ENCODE peak calls at places on chromosomes 3 and 15, in six cellular contexts. One of them, this sample, is unnamed.

GRCh38 chr3:141992512-141992911 is 116.1 kb downstream of the ATP1B3 start:
- DNase-seq in GM13976: peak; percentile 32
- DNase-seq in Panc1: no peak
- DNase-seq in T-helper 9 cell: no peak
- DNase-seq in breast epithelium: no peak
- DNase-seq in fibroblast of the aortic adventitia: no peak
- DNase-seq in this sample: peak; percentile 35

GRCh38 chr15:100168787-100169186 is 173.0 kb downstream of the ADAMTS17 start:
- DNase-seq in GM13976: no peak
- DNase-seq in fibroblast of the aortic adventitia: no peak
- DNase-seq in breast epithelium: no peak
- DNase-seq in T-helper 9 cell: no peak
- DNase-seq in Panc1: no peak
- DNase-seq in this sample: no peak

GRCh38 chr15:57217716-57218598 is 158.3 kb upstream of the CGNL1 start:
- DNase-seq in GM13976: no peak
- DNase-seq in breast epithelium: no peak
- DNase-seq in T-helper 9 cell: no peak
- DNase-seq in fibroblast of the aortic adventitia: peak; percentile 25
- DNase-seq in Panc1: no peak
- DNase-seq in this sample: no peak

GRCh38 chr15:26628879-26629529 is 143.9 kb downstream of the GABRB3 start:
- DNase-seq in GM13976: no peak
- DNase-seq in breast epithelium: peak; percentile 69
- DNase-seq in Panc1: no peak
- DNase-seq in T-helper 9 cell: no peak
- DNase-seq in fibroblast of the aortic adventitia: peak; percentile 26
- DNase-seq in this sample: no peak

GRCh38 chr3:17153209-17153608 is 268.5 kb downstream of the PLCL2 start:
- DNase-seq in fibroblast of the aortic adventitia: no peak
- DNase-seq in T-helper 9 cell: no peak
- DNase-seq in breast epithelium: no peak
- DNase-seq in GM13976: no peak
- DNase-seq in Panc1: no peak
- DNase-seq in this sample: no peak

GRCh38 chr3:118505784-118506183 is 528.9 kb downstream of the IGSF11 start:
- DNase-seq in fibroblast of the aortic adventitia: no peak
- DNase-seq in breast epithelium: no peak
- DNase-seq in T-helper 9 cell: no peak
- DNase-seq in Panc1: no peak
- DNase-seq in GM13976: no peak
- DNase-seq in this sample: no peak

GRCh38 chr3:181311186-181311585 is 321.6 kb upstream of the DNAJC19 start:
- DNase-seq in T-helper 9 cell: no peak
- DNase-seq in breast epithelium: no peak
- DNase-seq in Panc1: no peak
- DNase-seq in fibroblast of the aortic adventitia: no peak
- DNase-seq in GM13976: no peak
- DNase-seq in this sample: no peak

GRCh38 chr3:46427929-46428833 is 21.1 kb downstream of the CCRL2 start:
- DNase-seq in T-helper 9 cell: no peak
- DNase-seq in breast epithelium: no peak
- DNase-seq in Panc1: no peak
- DNase-seq in GM13976: no peak
- DNase-seq in fibroblast of the aortic adventitia: peak; percentile 27
- DNase-seq in this sample: no peak

GRCh38 chr15:52408823-52409222 is 113.2 kb upstream of the MYO5C start:
- DNase-seq in T-helper 9 cell: no peak
- DNase-seq in Panc1: no peak
- DNase-seq in fibroblast of the aortic adventitia: no peak
- DNase-seq in breast epithelium: no peak
- DNase-seq in GM13976: no peak
- DNase-seq in this sample: no peak

GRCh38 chr3:45232531-45232930 is 6.4 kb upstream of the TMEM158 start:
- DNase-seq in T-helper 9 cell: no peak
- DNase-seq in fibroblast of the aortic adventitia: no peak
- DNase-seq in GM13976: no peak
- DNase-seq in breast epithelium: no peak
- DNase-seq in Panc1: no peak
- DNase-seq in this sample: no peak

GRCh38 chr3:59040902-59041301 is 8.9 kb downstream of the CFAP20DC start:
- DNase-seq in breast epithelium: no peak
- DNase-seq in fibroblast of the aortic adventitia: peak; percentile 27
- DNase-seq in Panc1: no peak
- DNase-seq in GM13976: no peak
- DNase-seq in T-helper 9 cell: no peak
- DNase-seq in this sample: no peak

GRCh38 chr15:38682861-38683260 is 118.2 kb upstream of the RASGRP1 start:
- DNase-seq in GM13976: no peak
- DNase-seq in fibroblast of the aortic adventitia: no peak
- DNase-seq in T-helper 9 cell: no peak
- DNase-seq in Panc1: no peak
- DNase-seq in breast epithelium: no peak
- DNase-seq in this sample: no peak

GRCh38 chr15:40248006-40248783 is 9.3 kb downstream of the PAK6 start:
- DNase-seq in breast epithelium: peak; percentile 49
- DNase-seq in fibroblast of the aortic adventitia: no peak
- DNase-seq in Panc1: no peak
- DNase-seq in T-helper 9 cell: no peak
- DNase-seq in GM13976: no peak
- DNase-seq in this sample: no peak

GRCh38 chr3:124084398-124084881 is 92.5 kb upstream of the ROPN1 start:
- DNase-seq in fibroblast of the aortic adventitia: no peak
- DNase-seq in breast epithelium: no peak
- DNase-seq in GM13976: no peak
- DNase-seq in Panc1: no peak
- DNase-seq in T-helper 9 cell: no peak
- DNase-seq in this sample: no peak

GRCh38 chr15:28264166-28264565 is 57.8 kb downstream of the HERC2 start:
- DNase-seq in Panc1: no peak
- DNase-seq in GM13976: no peak
- DNase-seq in T-helper 9 cell: no peak
- DNase-seq in fibroblast of the aortic adventitia: no peak
- DNase-seq in breast epithelium: no peak
- DNase-seq in this sample: peak; percentile 28

GRCh38 chr15:95557226-95558046 is 773.1 kb upstream of the NR2F2 start:
- DNase-seq in T-helper 9 cell: no peak
- DNase-seq in GM13976: no peak
- DNase-seq in breast epithelium: no peak
- DNase-seq in fibroblast of the aortic adventitia: peak; percentile 95
- DNase-seq in Panc1: peak; percentile 68
- DNase-seq in this sample: peak; percentile 12

GRCh38 chr3:52019352-52020080 is 23.8 kb upstream of the RPL29 start:
- DNase-seq in fibroblast of the aortic adventitia: no peak
- DNase-seq in Panc1: no peak
- DNase-seq in breast epithelium: no peak
- DNase-seq in GM13976: no peak
- DNase-seq in T-helper 9 cell: no peak
- DNase-seq in this sample: no peak

GRCh38 chr3:159828542-159828943 is 160.1 kb upstream of the IL12A start:
- DNase-seq in T-helper 9 cell: no peak
- DNase-seq in Panc1: no peak
- DNase-seq in breast epithelium: no peak
- DNase-seq in fibroblast of the aortic adventitia: peak; percentile 85
- DNase-seq in GM13976: peak; percentile 59
- DNase-seq in this sample: no peak

GRCh38 chr3:67349551-67350174 is 304.7 kb downstream of the SUCLG2 start:
- DNase-seq in breast epithelium: no peak
- DNase-seq in fibroblast of the aortic adventitia: no peak
- DNase-seq in Panc1: no peak
- DNase-seq in GM13976: peak; percentile 29
- DNase-seq in T-helper 9 cell: no peak
- DNase-seq in this sample: peak; percentile 42

GRCh38 chr15:51262468-51262867 is 75.9 kb downstream of the CYP19A1 start:
- DNase-seq in fibroblast of the aortic adventitia: no peak
- DNase-seq in Panc1: no peak
- DNase-seq in GM13976: no peak
- DNase-seq in breast epithelium: no peak
- DNase-seq in T-helper 9 cell: no peak
- DNase-seq in this sample: no peak

GRCh38 chr3:122415762-122416654 is at the start of gene WDR5B:
- DNase-seq in GM13976: peak; percentile 93
- DNase-seq in breast epithelium: peak; percentile 99
- DNase-seq in Panc1: peak; percentile 97
- DNase-seq in T-helper 9 cell: peak; percentile 98
- DNase-seq in fibroblast of the aortic adventitia: peak; percentile 98
- DNase-seq in this sample: peak; percentile 98

GRCh38 chr3:186254676-186255665 is 107.1 kb downstream of the DGKG start:
- DNase-seq in GM13976: peak; percentile 73
- DNase-seq in Panc1: no peak
- DNase-seq in T-helper 9 cell: no peak
- DNase-seq in breast epithelium: no peak
- DNase-seq in fibroblast of the aortic adventitia: no peak
- DNase-seq in this sample: peak; percentile 68

GRCh38 chr3:193701896-193702644 is 109.1 kb downstream of the OPA1 start:
- DNase-seq in GM13976: no peak
- DNase-seq in T-helper 9 cell: no peak
- DNase-seq in fibroblast of the aortic adventitia: peak; percentile 11
- DNase-seq in Panc1: no peak
- DNase-seq in breast epithelium: no peak
- DNase-seq in this sample: peak; percentile 62

GRCh38 chr3:187648177-187648576 is 22.0 kb downstream of the SST start:
- DNase-seq in breast epithelium: no peak
- DNase-seq in T-helper 9 cell: no peak
- DNase-seq in fibroblast of the aortic adventitia: no peak
- DNase-seq in GM13976: peak; percentile 8
- DNase-seq in Panc1: no peak
- DNase-seq in this sample: peak; percentile 1

GRCh38 chr3:152505926-152506325 is 237.2 kb downstream of the MBNL1 start:
- DNase-seq in T-helper 9 cell: no peak
- DNase-seq in breast epithelium: no peak
- DNase-seq in fibroblast of the aortic adventitia: no peak
- DNase-seq in GM13976: no peak
- DNase-seq in Panc1: no peak
- DNase-seq in this sample: peak; percentile 52

GRCh38 chr15:35481992-35482391 is 64.0 kb downstream of the DPH6 start:
- DNase-seq in Panc1: peak; percentile 13
- DNase-seq in T-helper 9 cell: no peak
- DNase-seq in fibroblast of the aortic adventitia: peak; percentile 90
- DNase-seq in breast epithelium: no peak
- DNase-seq in GM13976: no peak
- DNase-seq in this sample: no peak

GRCh38 chr3:102339671-102340070 is 95.1 kb upstream of the ZPLD1 start:
- DNase-seq in breast epithelium: no peak
- DNase-seq in Panc1: no peak
- DNase-seq in T-helper 9 cell: no peak
- DNase-seq in GM13976: no peak
- DNase-seq in fibroblast of the aortic adventitia: no peak
- DNase-seq in this sample: no peak

GRCh38 chr3:15797600-15798303 is at the start of gene ANKRD28:
- DNase-seq in T-helper 9 cell: no peak
- DNase-seq in fibroblast of the aortic adventitia: peak; percentile 98
- DNase-seq in GM13976: no peak
- DNase-seq in Panc1: peak; percentile 83
- DNase-seq in breast epithelium: no peak
- DNase-seq in this sample: no peak

This sample was measured in GM12878.